ENCODE peak calls at places on chromosomes 16 and 17, in four cellular contexts. H is ovary, N is A549, I is sigmoid colon. D is an unnamed sample. For H3K4me1, the result is how much of the 10 kb centered on the place peaks cover.

GRCh38 chr17:66524848-66525247 is 222.4 kb downstream of the PRKCA start:
- DNase-seq in H (no peak), N (no peak), I (no peak), D (no peak)

GRCh38 chr16:88940196-88941050 is 36.6 kb downstream of the CBFA2T3 start:
- DNase-seq in I (no peak), H (no peak), N (no peak), D (no peak)

GRCh38 chr16:67391424-67392300 is 1.6 kb downstream of the TPPP3 start:
- DNase-seq in N (no peak), I (peak), H (peak), D (no peak)

GRCh38 chr17:12231027-12231682 is 210.5 kb downstream of the MAP2K4 start:
- DNase-seq in H (no peak), N (peak), I (peak), D (no peak)

GRCh38 chr17:59753522-59754467 is 46.3 kb downstream of the VMP1 start:
- DNase-seq in I (no peak), H (no peak), N (peak), D (peak)

GRCh38 chr17:78645421-78646295 is 68.5 kb upstream of the DNAH17 start:
- DNase-seq in H (no peak), N (peak), I (peak), D (no peak)

GRCh38 chr16:74984194-74984669 is 691 bp downstream of the WDR59 start:
- DNase-seq in N (peak), I (no peak), H (no peak), D (no peak)

GRCh38 chr17:57366558-57367351 is 110.4 kb downstream of the MSI2 start:
- DNase-seq in N (no peak), I (no peak), H (no peak), D (no peak)

GRCh38 chr17:17741346-17742023 is 60.2 kb downstream of the RAI1 start:
- DNase-seq in H (peak), I (no peak), N (no peak), D (peak)

GRCh38 chr17:13601317-13601775 is 383 bp downstream of the HS3ST3A1 start:
- DNase-seq in N (no peak), H (peak), I (peak), D (no peak)

GRCh38 chr16:66752958-66753357 is 1.5 kb upstream of the DYNC1LI2 start:
- DNase-seq in H (no peak), N (no peak), I (no peak), D (no peak)

GRCh38 chr16:72876221-72876620 is 171.7 kb downstream of the ZFHX3 start:
- DNase-seq in I (peak), H (no peak), N (no peak), D (no peak)

GRCh38 chr17:7435676-7436555 is 681 bp downstream of the TMEM102 start:
- DNase-seq in N (peak), I (no peak), H (no peak), D (peak)

GRCh38 chr16:82735696-82736095 is 108.9 kb downstream of the CDH13 start:
- DNase-seq in H (no peak), I (no peak), N (no peak), D (no peak)

GRCh38 chr17:38870259-38871165 is 654 bp downstream of the LASP1 start:
- DNase-seq in N (peak), I (peak), H (peak), D (peak)

GRCh38 chr17:75396781-75397180 is 8.7 kb downstream of the GRB2 start:
- DNase-seq in N (no peak), H (no peak), I (no peak), D (no peak)
- TF ChIP-seq CTCF in N (no peak), H (no peak), I (no peak), D (no peak)

GRCh38 chr16:15808071-15808470 is 48.8 kb downstream of the MYH11 start:
- DNase-seq in I (peak), N (no peak), H (no peak), D (no peak)

GRCh38 chr16:15811416-15811777 is 45.4 kb downstream of the MYH11 start:
- DNase-seq in H (no peak), N (no peak), I (peak), D (no peak)

GRCh38 chr16:15810949-15811348 is 45.9 kb downstream of the MYH11 start:
- DNase-seq in H (no peak), I (peak), N (no peak), D (no peak)

GRCh38 chr16:15810411-15810810 is 46.4 kb downstream of the MYH11 start:
- DNase-seq in N (no peak), H (no peak), I (peak), D (no peak)

GRCh38 chr16:15811778-15812750 is 44.8 kb downstream of the MYH11 start:
- DNase-seq in I (peak), H (no peak), N (no peak), D (peak)
- H3K4me1 ChIP-seq in I (half or more), H (under half), N (under half), D (under half)

GRCh38 chr16:4734730-4735575 is 616 bp downstream of the DNAAF8 start:
- DNase-seq in H (peak), I (peak), N (peak), D (peak)
- TF ChIP-seq POLR2A in H (peak), I (no peak), N (peak), D (no peak)

GRCh38 chr16:78292726-78293380 is 193.4 kb downstream of the WWOX start:
- DNase-seq in N (no peak), H (no peak), I (no peak), D (no peak)
- TF ChIP-seq CTCF in N (no peak), H (no peak), I (no peak), D (no peak)

DNA sequence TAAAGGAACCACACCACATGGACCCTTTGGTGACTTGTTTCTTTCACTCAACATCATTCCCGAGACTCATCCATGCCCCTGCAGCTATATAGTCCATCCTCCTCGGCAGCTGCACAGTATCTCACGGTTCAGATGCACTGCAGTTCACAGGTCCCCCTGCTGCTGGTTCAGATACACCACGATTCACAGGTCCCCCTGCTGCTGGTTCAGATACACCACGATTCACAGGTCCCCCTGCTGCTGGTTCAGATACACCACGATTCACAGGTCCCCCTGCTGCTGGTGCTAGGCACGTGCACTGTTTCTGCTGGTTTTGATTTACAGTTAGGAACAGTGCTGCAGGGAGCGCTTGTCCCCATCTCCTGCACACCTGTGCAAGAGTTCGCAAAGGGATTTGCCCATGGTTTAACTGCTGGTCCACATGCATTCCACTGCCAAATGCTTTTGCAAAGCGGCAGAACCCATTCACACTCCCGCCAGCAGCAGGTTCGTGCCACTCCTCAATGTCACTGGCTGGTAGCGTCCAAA is 3.8 kb downstream of the HSDL1 start:
- DNase-seq in I (no peak), N (peak), H (no peak), D (no peak)
- H3K4me1 ChIP-seq in I (under half), N (under half), H (under half), D (under half)

DNA sequence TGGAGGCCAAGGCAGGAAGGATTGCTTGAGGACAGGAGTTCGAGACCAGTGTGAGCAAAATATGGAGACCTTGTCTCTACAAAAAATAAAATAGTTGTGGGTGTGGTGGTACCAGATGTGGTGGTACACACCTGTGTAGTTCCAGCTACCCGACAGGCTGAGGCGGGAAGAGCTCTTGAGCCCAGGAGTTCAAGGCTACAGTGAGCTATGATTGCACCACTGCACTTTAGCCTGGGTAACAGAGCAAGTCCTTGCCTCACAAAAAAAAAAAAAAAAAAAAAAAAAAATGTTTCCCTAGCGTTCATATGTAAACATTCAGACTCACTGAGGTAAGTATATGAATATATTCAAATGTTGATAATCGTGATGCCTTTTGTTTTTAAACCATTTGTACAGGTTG is 39.5 kb downstream of the CLUH start:
- DNase-seq in I (no peak), N (no peak), H (no peak), D (no peak)
- TF ChIP-seq POLR2A in I (no peak), N (no peak), H (no peak), D (no peak)

GRCh38 chr17:19714542-19715411 is 1.6 kb downstream of the SLC47A2 start:
- DNase-seq in N (no peak), H (no peak), I (peak), D (no peak)
- TF ChIP-seq CTCF in N (no peak), H (no peak), I (no peak), D (no peak)

GRCh38 chr16:11499295-11500089 is 87.2 kb downstream of the LITAF start:
- DNase-seq in H (no peak), N (peak), I (no peak), D (no peak)

GRCh38 chr16:11495066-11495407 is 91.7 kb downstream of the LITAF start:
- DNase-seq in I (no peak), H (no peak), N (no peak), D (no peak)

GRCh38 chr16:11498683-11499082 is 88.0 kb downstream of the LITAF start:
- DNase-seq in I (no peak), H (no peak), N (no peak), D (no peak)

GRCh38 chr16:11497851-11498289 is 88.8 kb downstream of the LITAF start:
- DNase-seq in H (peak), N (no peak), I (no peak), D (no peak)

DNA sequence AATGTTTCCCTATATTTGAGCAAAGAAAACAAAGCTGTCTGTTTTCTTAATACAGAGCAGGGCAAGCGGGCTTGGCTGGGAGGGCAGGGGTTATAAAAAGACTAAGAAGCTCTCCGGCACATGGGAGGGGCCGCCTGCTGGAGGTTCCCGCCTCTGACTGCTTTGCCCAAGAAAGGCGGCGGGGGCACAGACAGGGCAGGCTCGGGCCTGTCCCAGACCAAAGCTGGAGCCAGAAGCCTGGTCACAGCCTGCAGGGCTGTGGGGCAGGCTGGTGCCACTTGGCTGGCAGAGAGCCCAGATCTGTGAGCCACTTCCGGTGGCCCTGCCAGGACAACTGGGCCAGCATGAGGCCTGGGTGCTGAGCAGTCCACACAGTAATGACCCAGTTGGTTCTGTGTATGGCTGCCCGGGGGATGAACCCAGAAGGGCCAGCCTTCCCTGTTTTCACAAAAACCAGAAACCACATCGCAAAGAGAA is 89.4 kb downstream of the LITAF start:
- DNase-seq in I (peak), H (peak), N (peak), D (peak)
- H3K4me1 ChIP-seq in I (under half), H (under half), N (half or more), D (under half)

GRCh38 chr16:3035972-3036725 is 595 bp downstream of the BICDL2 start:
- DNase-seq in I (no peak), N (no peak), H (no peak), D (no peak)
- TF ChIP-seq POLR2A in I (no peak), N (no peak), H (no peak), D (no peak)

DNA sequence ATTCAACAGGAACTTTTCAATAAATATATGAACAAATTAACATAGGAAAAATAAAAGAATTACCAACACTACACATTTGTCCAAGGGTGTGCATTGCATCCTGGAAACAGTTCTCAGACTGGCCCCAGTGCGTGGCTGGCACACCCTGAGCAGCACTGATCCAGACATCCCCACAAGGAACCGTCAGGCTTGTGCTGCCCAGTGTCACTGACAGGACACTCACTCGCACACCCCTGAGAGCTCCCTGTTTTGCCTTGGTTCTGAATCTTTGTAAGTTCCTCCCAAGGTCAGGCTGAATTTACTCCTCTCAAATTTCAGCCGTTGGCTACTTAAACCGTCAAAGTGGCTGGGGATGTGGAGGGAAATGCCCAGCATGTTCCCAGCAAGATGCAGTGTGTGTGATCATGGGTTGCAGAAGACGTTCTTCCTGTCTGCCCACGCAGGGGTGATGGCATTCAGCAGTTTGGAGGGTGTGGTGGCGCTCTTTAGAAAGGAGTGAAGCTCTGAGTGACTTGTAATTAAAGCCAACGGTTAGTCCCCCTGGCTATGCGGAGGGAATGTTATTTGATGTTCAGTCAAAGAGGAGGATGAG is 1.7 kb downstream of the MT2A start:
- DNase-seq in I (peak), N (peak), H (peak), D (peak)
- TF ChIP-seq CTCF in I (no peak), N (no peak), H (no peak), D (no peak)

D was measured in prostate gland.